ENCODE peak calls at places on chromosomes 3 and 15, in nine cellular contexts. G is tibial nerve, M is ovary, O is H1, X is SK-N-SH, K is A549, S is stomach, I is suprapubic skin, H is transverse colon. W is an unnamed sample. For H3K9me3, the result is how much of the 10 kb centered on the place peaks cover.

GRCh38 chr3:194174407-194174806 is 38.5 kb downstream of the HES1 start:
- DNase-seq in K (no peak), M (no peak), I (no peak), O (no peak), X (no peak), S (no peak), H (no peak), G (no peak), W (no peak)

GRCh38 chr3:42507252-42507651 is 4.8 kb downstream of the VIPR1 start:
- DNase-seq in M (no peak), S (peak), K (no peak), G (no peak), I (peak), X (no peak), O (no peak), H (peak), W (peak)

GRCh38 chr15:81338422-81339007 is 14.6 kb upstream of the STARD5 start:
- DNase-seq in G (peak), S (no peak), H (no peak), K (no peak), X (no peak), O (peak), M (peak), I (peak), W (peak)

GRCh38 chr15:29103825-29104565 is 165.6 kb downstream of the NSMCE3 start:
- DNase-seq in I (no peak), O (peak), H (peak), M (peak), S (peak), G (peak), K (peak), X (no peak), W (peak)

GRCh38 chr3:54042259-54042823 is 80.0 kb upstream of the CACNA2D3 start:
- DNase-seq in S (no peak), I (no peak), O (no peak), X (no peak), K (no peak), H (no peak), G (no peak), M (no peak), W (no peak)

GRCh38 chr3:53114011-53114400 is 16.2 kb downstream of the RFT1 start:
- DNase-seq in G (peak), K (peak), M (peak), H (peak), I (peak), S (peak), O (peak), X (peak), W (peak)

GRCh38 chr15:82231233-82231632 is 31.3 kb downstream of the EFL1 start:
- DNase-seq in X (no peak), O (no peak), H (no peak), M (no peak), I (no peak), K (no peak), G (no peak), S (no peak), W (no peak)

GRCh38 chr15:55742927-55743614 is at the start of gene PRTG:
- DNase-seq in K (peak), X (peak), O (peak), I (peak), H (peak), S (peak), G (peak), M (peak), W (peak)

GRCh38 chr3:55066406-55067128 is 138.7 kb upstream of the LRTM1 start:
- DNase-seq in H (no peak), M (no peak), K (no peak), O (no peak), S (no peak), I (no peak), X (no peak), G (no peak), W (no peak)

GRCh38 chr3:73547427-73548036 is 77.2 kb downstream of the PDZRN3 start:
- DNase-seq in K (no peak), G (no peak), H (no peak), M (no peak), S (no peak), O (no peak), I (no peak), X (no peak), W (no peak)

GRCh38 chr15:94387854-94388441 is 156.6 kb downstream of the MCTP2 start:
- DNase-seq in H (no peak), S (no peak), X (no peak), O (no peak), M (no peak), I (no peak), G (no peak), K (no peak), W (no peak)

GRCh38 chr15:50044406-50044805 is 74.6 kb downstream of the ATP8B4 start:
- DNase-seq in O (no peak), G (no peak), M (no peak), H (no peak), X (no peak), S (no peak), K (no peak), I (no peak), W (no peak)

GRCh38 chr3:47017504-47018268 is 38.2 kb downstream of the NBEAL2 start:
- DNase-seq in X (no peak), H (no peak), I (no peak), S (no peak), K (no peak), O (no peak), G (no peak), M (no peak), W (no peak)

GRCh38 chr3:3560566-3561336 is 238.5 kb upstream of the LRRN1 start:
- DNase-seq in G (no peak), O (no peak), M (no peak), S (no peak), H (no peak), X (no peak), I (no peak), K (no peak), W (no peak)

GRCh38 chr3:125512135-125512920 is 7.7 kb downstream of the SNX4 start:
- DNase-seq in O (no peak), M (no peak), X (peak), S (no peak), I (no peak), H (no peak), K (no peak), G (no peak), W (no peak)

GRCh38 chr3:165078293-165078692 is at the start of gene SI:
- DNase-seq in H (no peak), O (no peak), M (no peak), S (no peak), I (no peak), G (no peak), X (no peak), K (no peak), W (no peak)

GRCh38 chr3:62911531-62911930 is 36.3 kb upstream of the CADPS start:
- DNase-seq in X (no peak), G (no peak), S (no peak), K (no peak), O (no peak), I (no peak), H (no peak), M (no peak), W (no peak)
- H3K9me3 ChIP-seq in X (under half), G (under half), S (under half), K (under half), O (under half), I (under half), H (under half), M (under half), W (under half)

GRCh38 chr15:27170866-27171265 is 199.9 kb downstream of the GABRG3 start:
- DNase-seq in K (no peak), O (no peak), S (no peak), G (no peak), X (no peak), M (no peak), H (no peak), I (no peak), W (no peak)
- TF ChIP-seq CTCF in K (no peak), O (no peak), S (no peak), G (no peak), X (no peak), M (no peak), H (no peak), I (no peak), W (no peak)

GRCh38 chr15:88658972-88659931 is 20.4 kb downstream of the ISG20 start:
- DNase-seq in I (no peak), M (no peak), X (no peak), G (no peak), O (peak), H (no peak), S (peak), K (no peak), W (peak)
- TF ChIP-seq EP300 in I (no peak), M (no peak), X (no peak), G (peak), O (no peak), H (no peak), S (no peak), K (no peak), W (no peak)

GRCh38 chr3:113142476-113142875 is 68.9 kb upstream of the BOC start:
- DNase-seq in M (no peak), O (no peak), S (no peak), G (no peak), X (no peak), H (no peak), I (no peak), K (no peak), W (no peak)
- H3K9me3 ChIP-seq in M (under half), O (under half), S (under half), G (under half), X (under half), H (under half), I (under half), K (under half), W (under half)

GRCh38 chr3:8097690-8098089 is 403.9 kb upstream of the LMCD1 start:
- DNase-seq in M (no peak), K (no peak), S (no peak), X (no peak), I (no peak), G (no peak), O (no peak), H (no peak), W (no peak)
- TF ChIP-seq CTCF in M (no peak), K (no peak), S (no peak), X (no peak), I (no peak), G (no peak), O (no peak), H (no peak), W (no peak)

GRCh38 chr15:47682661-47683060 is 34.6 kb upstream of the SEMA6D start:
- DNase-seq in H (no peak), G (no peak), M (no peak), I (no peak), O (no peak), K (no peak), X (no peak), S (no peak), W (no peak)

GRCh38 chr15:47685141-47685870 is 32.0 kb upstream of the SEMA6D start:
- DNase-seq in S (no peak), O (no peak), X (no peak), I (no peak), G (no peak), K (no peak), M (no peak), H (no peak), W (no peak)

GRCh38 chr15:47691896-47692295 is 25.4 kb upstream of the SEMA6D start:
- DNase-seq in S (no peak), I (no peak), H (no peak), O (no peak), K (no peak), X (no peak), M (no peak), G (no peak), W (no peak)

GRCh38 chr15:47688573-47689086 is 28.7 kb upstream of the SEMA6D start:
- DNase-seq in M (no peak), S (no peak), X (no peak), I (no peak), O (no peak), K (no peak), G (no peak), H (no peak), W (no peak)
- TF ChIP-seq EP300 in M (no peak), S (no peak), X (no peak), I (no peak), O (no peak), K (no peak), G (no peak), H (no peak), W (no peak)

GRCh38 chr15:44215594-44215993 is 20.5 kb upstream of the FRMD5 start:
- DNase-seq in S (no peak), X (no peak), K (peak), O (no peak), I (no peak), H (no peak), M (no peak), G (no peak), W (no peak)
- H3K9me3 ChIP-seq in S (under half), X (under half), K (under half), O (under half), I (under half), H (under half), M (under half), G (under half), W (under half)

GRCh38 chr3:184241447-184242296 is 7.1 kb downstream of the ALG3 start:
- DNase-seq in I (no peak), M (peak), G (no peak), X (peak), S (peak), K (no peak), H (peak), O (peak), W (no peak)
- TF ChIP-seq CTCF in I (peak), M (peak), G (no peak), X (peak), S (peak), K (peak), H (peak), O (no peak), W (no peak)